ENCODE peak calls at places on chromosome 18, in ten cellular contexts. H, U, Q, S, G, R, P, F, Z and I are unnamed samples.

GRCh38 chr18:75588412-75588811 is 160.9 kb upstream of the SMIM21 start:
- DNase-seq in H (no peak), U (no peak), Q (no peak), S (no peak), G (no peak), R (no peak), P (no peak), F (no peak), Z (no peak), I (no peak)

GRCh38 chr18:7645756-7646155 is 78.6 kb downstream of the PTPRM start:
- DNase-seq in H (no peak), U (no peak), Q (no peak), S (no peak), G (no peak), R (no peak), P (no peak), F (peak), Z (no peak), I (no peak)

GRCh38 chr18:76202322-76202721 is 292.7 kb downstream of the ZNF516 start:
- DNase-seq in H (no peak), U (no peak), Q (no peak), S (no peak), G (no peak), R (no peak), P (no peak), F (no peak), Z (no peak), I (no peak)

GRCh38 chr18:13110559-13110958 is 108.0 kb upstream of the LDLRAD4 start:
- DNase-seq in H (no peak), U (no peak), Q (no peak), S (no peak), G (no peak), R (no peak), P (no peak), F (peak), Z (no peak), I (no peak)

GRCh38 chr18:9336827-9337226 is 2.3 kb downstream of the TWSG1 start:
- DNase-seq in H (no peak), U (no peak), Q (no peak), S (no peak), G (no peak), R (no peak), P (no peak), F (no peak), Z (no peak), I (no peak)

GRCh38 chr18:3651266-3651665 is 201.3 kb downstream of the TGIF1 start:
- DNase-seq in H (no peak), U (no peak), Q (no peak), S (no peak), G (no peak), R (no peak), P (no peak), F (no peak), Z (no peak), I (no peak)

GRCh38 chr18:55586841-55587240 is 1.2 kb downstream of the TCF4 start:
- DNase-seq in H (no peak), U (no peak), Q (no peak), S (no peak), G (no peak), R (no peak), P (no peak), F (no peak), Z (peak), I (no peak)

GRCh38 chr18:58730618-58731017 is 59.4 kb downstream of the MALT1 start:
- DNase-seq in H (no peak), U (no peak), Q (no peak), S (no peak), G (no peak), R (no peak), P (no peak), F (no peak), Z (no peak), I (no peak)

GRCh38 chr18:51185075-51185474 is 12.4 kb downstream of the MEX3C start:
- DNase-seq in H (no peak), U (no peak), Q (no peak), S (no peak), G (no peak), R (no peak), P (no peak), F (no peak), Z (no peak), I (no peak)

GRCh38 chr18:48527467-48527866 is 11.4 kb upstream of the CTIF start:
- DNase-seq in H (no peak), U (no peak), Q (no peak), S (no peak), G (no peak), R (no peak), P (no peak), F (no peak), Z (no peak), I (no peak)

GRCh38 chr18:77139619-77140018 is 7.0 kb upstream of the MBP start:
- DNase-seq in H (no peak), U (no peak), Q (no peak), S (no peak), G (no peak), R (no peak), P (no peak), F (no peak), Z (no peak), I (no peak)

GRCh38 chr18:79011300-79011870 is 31.8 kb downstream of the SALL3 start:
- DNase-seq in H (no peak), U (no peak), Q (no peak), S (no peak), G (no peak), R (no peak), P (no peak), F (no peak), Z (no peak), I (no peak)

GRCh38 chr18:76960528-76961035 is 138.2 kb downstream of the ZNF236 start:
- DNase-seq in H (no peak), U (no peak), Q (no peak), S (no peak), G (no peak), R (no peak), P (no peak), F (no peak), Z (no peak), I (no peak)

GRCh38 chr18:76756491-76757288 is 65.7 kb upstream of the ZNF236 start:
- DNase-seq in H (no peak), U (no peak), Q (no peak), S (no peak), G (no peak), R (no peak), P (no peak), F (no peak), Z (peak), I (no peak)

GRCh38 chr18:48197819-48198218 is 211.4 kb downstream of the ZBTB7C start:
- DNase-seq in H (no peak), U (no peak), Q (no peak), S (peak), G (no peak), R (no peak), P (no peak), F (no peak), Z (no peak), I (no peak)

GRCh38 chr18:9701604-9702324 is 6.3 kb upstream of the RAB31 start:
- DNase-seq in H (no peak), U (no peak), Q (no peak), S (peak), G (peak), R (no peak), P (no peak), F (no peak), Z (no peak), I (no peak)

GRCh38 chr18:10059610-10060468 is 146.0 kb downstream of the VAPA start:
- DNase-seq in H (no peak), U (peak), Q (no peak), S (no peak), G (no peak), R (no peak), P (no peak), F (no peak), Z (no peak), I (no peak)

GRCh38 chr18:3230401-3231334 is 10.9 kb upstream of the MYOM1 start:
- DNase-seq in H (no peak), U (no peak), Q (no peak), S (no peak), G (no peak), R (no peak), P (peak), F (no peak), Z (no peak), I (no peak)

GRCh38 chr18:38481576-38481975 is 916.0 kb upstream of the CELF4 start:
- DNase-seq in H (no peak), U (no peak), Q (no peak), S (no peak), G (no peak), R (no peak), P (no peak), F (no peak), Z (no peak), I (no peak)

GRCh38 chr18:40955351-40955750 is 999.7 kb upstream of the PIK3C3 start:
- DNase-seq in H (no peak), U (no peak), Q (no peak), S (no peak), G (no peak), R (no peak), P (no peak), F (no peak), Z (no peak), I (no peak)

GRCh38 chr18:66990909-66991308 is 387.0 kb upstream of the CDH19 start:
- DNase-seq in H (no peak), U (no peak), Q (no peak), S (no peak), G (no peak), R (no peak), P (no peak), F (no peak), Z (no peak), I (no peak)
- TF ChIP-seq CTCF in H (no peak), U (no peak), Q (no peak), S (no peak), G (no peak), R (no peak), P (no peak), F (no peak), Z (no peak), I (no peak)

DNA sequence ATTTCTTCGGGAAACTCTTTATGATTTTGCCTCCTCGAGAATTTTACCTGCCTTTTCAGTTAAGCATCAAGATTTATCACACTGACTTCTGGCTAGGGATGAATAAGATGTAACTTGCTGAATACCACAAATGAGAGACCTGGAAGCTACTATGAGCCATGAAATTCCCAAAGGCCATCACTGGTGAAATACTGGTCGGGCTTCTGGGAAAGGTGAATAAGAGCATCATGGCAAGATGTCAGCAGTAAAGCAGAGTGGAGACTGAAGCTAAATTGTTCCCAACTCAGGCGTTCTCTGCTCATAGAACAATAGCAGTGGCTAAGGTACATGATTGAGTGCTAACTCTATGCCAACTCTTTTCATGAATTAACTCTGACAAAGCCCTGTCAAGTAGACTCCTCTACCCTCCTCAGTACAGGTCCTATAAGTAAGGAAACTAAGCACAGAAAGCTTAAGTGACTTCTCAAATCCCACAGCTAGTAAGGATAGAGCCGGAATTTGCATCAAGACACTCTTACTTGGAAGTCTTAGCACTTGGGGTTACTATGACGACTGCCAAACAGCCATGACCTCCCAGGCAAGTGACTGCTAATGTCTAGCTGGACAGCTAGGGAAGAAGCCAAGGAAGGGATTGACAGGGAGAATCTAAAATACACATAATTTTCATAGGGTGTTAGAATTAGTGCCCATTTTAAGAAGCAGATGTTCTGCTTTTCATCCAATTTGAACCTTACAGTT is 22.7 kb upstream of the DSC3 start:
- DNase-seq in H (no peak), U (no peak), Q (peak), S (peak), G (no peak), R (no peak), P (no peak), F (no peak), Z (no peak), I (no peak)
- TF ChIP-seq CTCF in H (no peak), U (no peak), Q (no peak), S (no peak), G (no peak), R (no peak), P (no peak), F (no peak), Z (no peak), I (no peak)

DNA sequence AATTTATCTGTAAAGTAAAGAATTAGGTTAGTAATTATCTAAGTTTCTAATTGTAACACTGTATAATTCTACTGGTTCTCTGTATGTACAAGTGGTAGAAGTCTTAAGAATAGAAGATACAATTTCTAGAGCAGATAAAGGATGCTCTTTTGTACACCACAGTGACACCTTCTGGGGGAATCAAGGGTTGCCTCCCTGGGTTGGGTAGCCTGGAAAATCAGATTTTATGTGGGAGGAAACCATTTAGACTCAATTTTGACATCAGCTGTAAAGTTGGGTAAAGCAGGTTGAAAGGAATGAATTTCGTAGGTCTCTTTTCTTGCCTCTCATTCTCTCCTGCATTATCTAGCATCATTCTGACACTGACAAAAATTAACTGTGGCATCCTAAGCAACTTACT is 354.8 kb downstream of the DCC start:
- DNase-seq in H (no peak), U (no peak), Q (peak), S (peak), G (no peak), R (no peak), P (no peak), F (no peak), Z (no peak), I (peak)
- TF ChIP-seq CTCF in H (no peak), U (peak), Q (peak), S (peak), G (no peak), R (peak), P (peak), F (no peak), Z (peak), I (no peak)

GRCh38 chr18:37294951-37295350 is 270.6 kb downstream of the CELF4 start:
- DNase-seq in H (no peak), U (no peak), Q (peak), S (peak), G (no peak), R (no peak), P (peak), F (no peak), Z (no peak), I (peak)
- TF ChIP-seq CTCF in H (peak), U (no peak), Q (peak), S (peak), G (no peak), R (peak), P (peak), F (no peak), Z (peak), I (no peak)

DNA sequence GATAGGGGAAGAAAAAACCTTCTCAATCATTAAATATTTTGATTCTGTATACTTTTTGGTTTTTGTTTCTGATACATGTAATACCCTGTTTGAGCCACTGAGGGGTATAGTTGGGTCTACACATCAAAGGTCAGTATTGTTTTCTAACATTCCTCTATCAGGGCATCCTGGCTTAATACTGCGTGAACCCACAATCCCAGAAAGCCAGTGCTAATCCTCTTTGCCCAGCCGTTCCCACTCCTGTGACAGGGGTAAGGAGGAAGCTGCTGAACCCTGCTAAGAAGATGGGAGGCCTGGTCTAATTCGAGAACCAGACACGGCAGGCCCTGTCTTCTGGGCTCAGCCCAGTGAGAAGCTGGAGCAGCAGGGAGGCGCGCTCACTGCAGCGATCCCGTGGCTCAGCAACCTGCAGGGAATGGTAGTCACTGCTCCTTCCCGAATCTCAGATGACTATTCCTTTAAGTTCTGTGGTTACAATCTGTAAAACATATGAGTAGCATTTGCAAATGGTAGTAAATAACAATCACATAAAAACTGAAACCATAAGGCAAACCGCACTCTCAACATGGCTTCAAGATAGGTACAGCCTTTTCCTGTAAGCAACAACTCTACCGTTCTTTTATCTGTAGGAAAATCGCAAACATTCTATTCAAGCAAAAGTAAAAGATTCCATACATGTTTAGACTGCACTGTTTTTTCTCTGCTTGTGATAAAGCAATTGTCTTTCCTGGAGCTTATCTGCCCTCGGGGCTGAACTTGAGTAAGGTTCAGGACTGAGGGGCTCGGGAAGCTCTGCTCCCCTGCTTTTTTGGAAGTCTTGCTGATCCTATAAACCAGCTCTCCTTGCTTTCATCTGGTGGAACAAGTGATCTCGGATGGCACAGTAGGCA is 87.0 kb downstream of the EPB41L3 start:
- DNase-seq in H (no peak), U (no peak), Q (peak), S (no peak), G (peak), R (peak), P (no peak), F (no peak), Z (no peak), I (no peak)
- TF ChIP-seq CTCF in H (no peak), U (peak), Q (peak), S (no peak), G (peak), R (peak), P (no peak), F (no peak), Z (no peak), I (no peak)

GRCh38 chr18:59839931-59840685 is 59.7 kb upstream of the PMAIP1 start:
- DNase-seq in H (no peak), U (no peak), Q (no peak), S (no peak), G (no peak), R (no peak), P (no peak), F (no peak), Z (no peak), I (no peak)
- TF ChIP-seq CTCF in H (no peak), U (no peak), Q (no peak), S (no peak), G (no peak), R (no peak), P (no peak), F (no peak), Z (no peak), I (no peak)

GRCh38 chr18:32893915-32894314 is 121.1 kb upstream of the KLHL14 start:
- DNase-seq in H (no peak), U (no peak), Q (no peak), S (peak), G (no peak), R (no peak), P (no peak), F (no peak), Z (no peak), I (no peak)

GRCh38 chr18:32902566-32903330 is 129.9 kb upstream of the KLHL14 start:
- DNase-seq in H (no peak), U (no peak), Q (no peak), S (no peak), G (no peak), R (no peak), P (no peak), F (no peak), Z (no peak), I (no peak)

GRCh38 chr18:32896781-32897547 is 124.1 kb upstream of the KLHL14 start:
- DNase-seq in H (no peak), U (no peak), Q (no peak), S (no peak), G (no peak), R (no peak), P (no peak), F (no peak), Z (no peak), I (no peak)

GRCh38 chr18:32899819-32900218 is 127.0 kb upstream of the KLHL14 start:
- DNase-seq in H (no peak), U (no peak), Q (no peak), S (no peak), G (no peak), R (no peak), P (no peak), F (no peak), Z (no peak), I (no peak)
- TF ChIP-seq CTCF in H (no peak), U (no peak), Q (no peak), S (no peak), G (no peak), R (no peak), P (no peak), F (no peak), Z (peak), I (no peak)

DNA sequence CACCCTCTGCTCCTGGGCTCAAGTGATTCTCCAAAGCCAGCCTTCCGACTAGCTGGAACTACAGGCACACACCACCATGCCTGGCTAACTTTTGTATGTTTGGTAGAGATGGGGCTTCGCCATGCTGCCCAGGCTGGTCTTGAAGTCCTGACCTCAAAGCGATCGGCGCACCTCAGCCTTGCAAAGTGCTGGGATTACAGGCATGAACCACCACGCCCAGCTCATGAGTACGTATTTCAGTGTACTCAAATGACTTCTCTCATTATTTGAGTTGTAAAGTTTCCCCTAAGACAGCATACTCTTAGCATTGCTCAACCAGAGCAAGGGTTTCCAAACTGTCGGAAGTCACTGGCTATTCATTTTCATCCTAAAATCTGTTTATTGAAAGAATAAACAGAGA is 40.3 kb downstream of the IMPA2 start:
- DNase-seq in H (no peak), U (no peak), Q (no peak), S (no peak), G (no peak), R (no peak), P (no peak), F (no peak), Z (no peak), I (no peak)
- TF ChIP-seq CTCF in H (no peak), U (no peak), Q (no peak), S (no peak), G (no peak), R (no peak), P (no peak), F (no peak), Z (no peak), I (no peak)